ENCODE peak calls at places on chromosomes 7 and 10, in nine cellular contexts. One of them, this sample, is unnamed.

GRCh38 chr10:112678581-112678980 is 231.6 kb downstream of the VTI1A start:
- DNase-seq in smooth muscle cell of the brain vasculature: no peak
- DNase-seq in effector memory CD4-positive, alpha-beta T cell: no peak
- DNase-seq in stimulated activated CD8-positive, alpha-beta memory T cell treated with anti-CD3 and anti-CD28 coated beads, Interleukin-2, amount 100 ng/mL, for 48 hours: no peak
- DNase-seq in HT1080: no peak
- DNase-seq in choroid plexus epithelial cell: no peak
- DNase-seq in NCI-H2081: no peak
- DNase-seq in ELF-1: no peak
- DNase-seq in GM04503: no peak
- DNase-seq in this sample: no peak

GRCh38 chr10:124944982-124945381 is 3.1 kb downstream of the ZRANB1 start:
- DNase-seq in smooth muscle cell of the brain vasculature: no peak
- DNase-seq in effector memory CD4-positive, alpha-beta T cell: no peak
- DNase-seq in stimulated activated CD8-positive, alpha-beta memory T cell treated with anti-CD3 and anti-CD28 coated beads, Interleukin-2, amount 100 ng/mL, for 48 hours: no peak
- DNase-seq in HT1080: no peak
- DNase-seq in choroid plexus epithelial cell: peak
- DNase-seq in NCI-H2081: no peak
- DNase-seq in ELF-1: no peak
- DNase-seq in GM04503: peak
- DNase-seq in this sample: no peak

GRCh38 chr10:112938808-112939482 is 11.1 kb upstream of the TCF7L2 start:
- DNase-seq in smooth muscle cell of the brain vasculature: no peak
- DNase-seq in effector memory CD4-positive, alpha-beta T cell: no peak
- DNase-seq in stimulated activated CD8-positive, alpha-beta memory T cell treated with anti-CD3 and anti-CD28 coated beads, Interleukin-2, amount 100 ng/mL, for 48 hours: no peak
- DNase-seq in HT1080: no peak
- DNase-seq in choroid plexus epithelial cell: no peak
- DNase-seq in NCI-H2081: no peak
- DNase-seq in ELF-1: no peak
- DNase-seq in GM04503: no peak
- DNase-seq in this sample: no peak

GRCh38 chr10:3090914-3091313 is 23.6 kb downstream of the PFKP start:
- DNase-seq in smooth muscle cell of the brain vasculature: no peak
- DNase-seq in effector memory CD4-positive, alpha-beta T cell: no peak
- DNase-seq in stimulated activated CD8-positive, alpha-beta memory T cell treated with anti-CD3 and anti-CD28 coated beads, Interleukin-2, amount 100 ng/mL, for 48 hours: no peak
- DNase-seq in HT1080: peak
- DNase-seq in choroid plexus epithelial cell: peak
- DNase-seq in NCI-H2081: no peak
- DNase-seq in ELF-1: no peak
- DNase-seq in GM04503: no peak
- DNase-seq in this sample: no peak

GRCh38 chr10:21173964-21174669 is 277.0 kb upstream of the NEBL start:
- DNase-seq in smooth muscle cell of the brain vasculature: no peak
- DNase-seq in effector memory CD4-positive, alpha-beta T cell: no peak
- DNase-seq in stimulated activated CD8-positive, alpha-beta memory T cell treated with anti-CD3 and anti-CD28 coated beads, Interleukin-2, amount 100 ng/mL, for 48 hours: peak
- DNase-seq in HT1080: peak
- DNase-seq in choroid plexus epithelial cell: peak
- DNase-seq in NCI-H2081: peak
- DNase-seq in ELF-1: peak
- DNase-seq in GM04503: no peak
- DNase-seq in this sample: no peak

GRCh38 chr7:27996141-27996540 is 184.5 kb downstream of the JAZF1 start:
- DNase-seq in smooth muscle cell of the brain vasculature: no peak
- DNase-seq in effector memory CD4-positive, alpha-beta T cell: no peak
- DNase-seq in stimulated activated CD8-positive, alpha-beta memory T cell treated with anti-CD3 and anti-CD28 coated beads, Interleukin-2, amount 100 ng/mL, for 48 hours: no peak
- DNase-seq in HT1080: no peak
- DNase-seq in choroid plexus epithelial cell: no peak
- DNase-seq in NCI-H2081: no peak
- DNase-seq in ELF-1: no peak
- DNase-seq in GM04503: no peak
- DNase-seq in this sample: no peak

GRCh38 chr7:818031-818699 is 14.1 kb upstream of the SUN1 start:
- DNase-seq in smooth muscle cell of the brain vasculature: no peak
- DNase-seq in effector memory CD4-positive, alpha-beta T cell: no peak
- DNase-seq in stimulated activated CD8-positive, alpha-beta memory T cell treated with anti-CD3 and anti-CD28 coated beads, Interleukin-2, amount 100 ng/mL, for 48 hours: no peak
- DNase-seq in HT1080: peak
- DNase-seq in choroid plexus epithelial cell: peak
- DNase-seq in NCI-H2081: no peak
- DNase-seq in ELF-1: no peak
- DNase-seq in GM04503: no peak
- DNase-seq in this sample: peak

GRCh38 chr7:156816943-156817572 is 75.9 kb downstream of the LMBR1 start:
- DNase-seq in smooth muscle cell of the brain vasculature: no peak
- DNase-seq in effector memory CD4-positive, alpha-beta T cell: no peak
- DNase-seq in stimulated activated CD8-positive, alpha-beta memory T cell treated with anti-CD3 and anti-CD28 coated beads, Interleukin-2, amount 100 ng/mL, for 48 hours: no peak
- DNase-seq in HT1080: peak
- DNase-seq in choroid plexus epithelial cell: peak
- DNase-seq in NCI-H2081: no peak
- DNase-seq in ELF-1: no peak
- DNase-seq in GM04503: no peak
- DNase-seq in this sample: no peak

GRCh38 chr7:127393370-127394058 is 1.0 kb upstream of the ZNF800 start:
- DNase-seq in smooth muscle cell of the brain vasculature: no peak
- DNase-seq in effector memory CD4-positive, alpha-beta T cell: no peak
- DNase-seq in stimulated activated CD8-positive, alpha-beta memory T cell treated with anti-CD3 and anti-CD28 coated beads, Interleukin-2, amount 100 ng/mL, for 48 hours: no peak
- DNase-seq in HT1080: no peak
- DNase-seq in choroid plexus epithelial cell: peak
- DNase-seq in NCI-H2081: peak
- DNase-seq in ELF-1: peak
- DNase-seq in GM04503: no peak
- DNase-seq in this sample: peak

GRCh38 chr10:4704034-4704545 is 121.9 kb upstream of the AKR1E2 start:
- DNase-seq in smooth muscle cell of the brain vasculature: no peak
- DNase-seq in effector memory CD4-positive, alpha-beta T cell: no peak
- DNase-seq in stimulated activated CD8-positive, alpha-beta memory T cell treated with anti-CD3 and anti-CD28 coated beads, Interleukin-2, amount 100 ng/mL, for 48 hours: no peak
- DNase-seq in HT1080: peak
- DNase-seq in choroid plexus epithelial cell: peak
- DNase-seq in NCI-H2081: no peak
- DNase-seq in ELF-1: no peak
- DNase-seq in GM04503: peak
- DNase-seq in this sample: peak

GRCh38 chr7:94350729-94351128 is 44.0 kb upstream of the COL1A2 start:
- DNase-seq in smooth muscle cell of the brain vasculature: no peak
- DNase-seq in effector memory CD4-positive, alpha-beta T cell: no peak
- DNase-seq in stimulated activated CD8-positive, alpha-beta memory T cell treated with anti-CD3 and anti-CD28 coated beads, Interleukin-2, amount 100 ng/mL, for 48 hours: no peak
- DNase-seq in HT1080: no peak
- DNase-seq in choroid plexus epithelial cell: no peak
- DNase-seq in NCI-H2081: no peak
- DNase-seq in ELF-1: no peak
- DNase-seq in GM04503: no peak
- DNase-seq in this sample: no peak

GRCh38 chr10:33238643-33239042 is 95.8 kb downstream of the NRP1 start:
- DNase-seq in smooth muscle cell of the brain vasculature: no peak
- DNase-seq in effector memory CD4-positive, alpha-beta T cell: no peak
- DNase-seq in stimulated activated CD8-positive, alpha-beta memory T cell treated with anti-CD3 and anti-CD28 coated beads, Interleukin-2, amount 100 ng/mL, for 48 hours: no peak
- DNase-seq in HT1080: peak
- DNase-seq in choroid plexus epithelial cell: peak
- DNase-seq in NCI-H2081: no peak
- DNase-seq in ELF-1: no peak
- DNase-seq in GM04503: no peak
- DNase-seq in this sample: no peak

GRCh38 chr10:45424668-45425404 is 50.8 kb downstream of the ALOX5 start:
- DNase-seq in smooth muscle cell of the brain vasculature: no peak
- DNase-seq in effector memory CD4-positive, alpha-beta T cell: no peak
- DNase-seq in stimulated activated CD8-positive, alpha-beta memory T cell treated with anti-CD3 and anti-CD28 coated beads, Interleukin-2, amount 100 ng/mL, for 48 hours: no peak
- DNase-seq in HT1080: no peak
- DNase-seq in choroid plexus epithelial cell: no peak
- DNase-seq in NCI-H2081: no peak
- DNase-seq in ELF-1: no peak
- DNase-seq in GM04503: no peak
- DNase-seq in this sample: no peak

GRCh38 chr10:14379556-14380330 is 49.0 kb upstream of the FRMD4A start:
- DNase-seq in smooth muscle cell of the brain vasculature: no peak
- DNase-seq in effector memory CD4-positive, alpha-beta T cell: no peak
- DNase-seq in stimulated activated CD8-positive, alpha-beta memory T cell treated with anti-CD3 and anti-CD28 coated beads, Interleukin-2, amount 100 ng/mL, for 48 hours: no peak
- DNase-seq in HT1080: no peak
- DNase-seq in choroid plexus epithelial cell: no peak
- DNase-seq in NCI-H2081: no peak
- DNase-seq in ELF-1: no peak
- DNase-seq in GM04503: no peak
- DNase-seq in this sample: no peak

GRCh38 chr7:130868150-130868549 is 134.1 kb upstream of the KLF14 start:
- DNase-seq in smooth muscle cell of the brain vasculature: no peak
- DNase-seq in effector memory CD4-positive, alpha-beta T cell: no peak
- DNase-seq in stimulated activated CD8-positive, alpha-beta memory T cell treated with anti-CD3 and anti-CD28 coated beads, Interleukin-2, amount 100 ng/mL, for 48 hours: no peak
- DNase-seq in HT1080: no peak
- DNase-seq in choroid plexus epithelial cell: no peak
- DNase-seq in NCI-H2081: no peak
- DNase-seq in ELF-1: no peak
- DNase-seq in GM04503: no peak
- DNase-seq in this sample: no peak

GRCh38 chr7:157004050-157004838 is 6.2 kb downstream of the MNX1 start:
- DNase-seq in smooth muscle cell of the brain vasculature: no peak
- DNase-seq in effector memory CD4-positive, alpha-beta T cell: no peak
- DNase-seq in stimulated activated CD8-positive, alpha-beta memory T cell treated with anti-CD3 and anti-CD28 coated beads, Interleukin-2, amount 100 ng/mL, for 48 hours: no peak
- DNase-seq in HT1080: no peak
- DNase-seq in choroid plexus epithelial cell: peak
- DNase-seq in NCI-H2081: no peak
- DNase-seq in ELF-1: peak
- DNase-seq in GM04503: no peak
- DNase-seq in this sample: no peak

GRCh38 chr7:102138676-102139075 is 148.0 kb upstream of the SH2B2 start:
- DNase-seq in smooth muscle cell of the brain vasculature: no peak
- DNase-seq in effector memory CD4-positive, alpha-beta T cell: no peak
- DNase-seq in stimulated activated CD8-positive, alpha-beta memory T cell treated with anti-CD3 and anti-CD28 coated beads, Interleukin-2, amount 100 ng/mL, for 48 hours: no peak
- DNase-seq in HT1080: no peak
- DNase-seq in choroid plexus epithelial cell: no peak
- DNase-seq in NCI-H2081: no peak
- DNase-seq in ELF-1: no peak
- DNase-seq in GM04503: no peak
- DNase-seq in this sample: no peak

GRCh38 chr10:8129438-8129837 is 75.0 kb downstream of the GATA3 start:
- DNase-seq in smooth muscle cell of the brain vasculature: no peak
- DNase-seq in effector memory CD4-positive, alpha-beta T cell: no peak
- DNase-seq in stimulated activated CD8-positive, alpha-beta memory T cell treated with anti-CD3 and anti-CD28 coated beads, Interleukin-2, amount 100 ng/mL, for 48 hours: no peak
- DNase-seq in HT1080: no peak
- DNase-seq in choroid plexus epithelial cell: no peak
- DNase-seq in NCI-H2081: no peak
- DNase-seq in ELF-1: no peak
- DNase-seq in GM04503: no peak
- DNase-seq in this sample: no peak

GRCh38 chr7:27516415-27516814 is 146.3 kb downstream of the HIBADH start:
- DNase-seq in smooth muscle cell of the brain vasculature: no peak
- DNase-seq in effector memory CD4-positive, alpha-beta T cell: no peak
- DNase-seq in stimulated activated CD8-positive, alpha-beta memory T cell treated with anti-CD3 and anti-CD28 coated beads, Interleukin-2, amount 100 ng/mL, for 48 hours: no peak
- DNase-seq in HT1080: no peak
- DNase-seq in choroid plexus epithelial cell: no peak
- DNase-seq in NCI-H2081: no peak
- DNase-seq in ELF-1: peak
- DNase-seq in GM04503: no peak
- DNase-seq in this sample: no peak

GRCh38 chr10:30763933-30764332 is 134.4 kb upstream of the LYZL2 start:
- DNase-seq in smooth muscle cell of the brain vasculature: no peak
- DNase-seq in effector memory CD4-positive, alpha-beta T cell: no peak
- DNase-seq in stimulated activated CD8-positive, alpha-beta memory T cell treated with anti-CD3 and anti-CD28 coated beads, Interleukin-2, amount 100 ng/mL, for 48 hours: no peak
- DNase-seq in HT1080: no peak
- DNase-seq in choroid plexus epithelial cell: no peak
- DNase-seq in NCI-H2081: no peak
- DNase-seq in ELF-1: no peak
- DNase-seq in GM04503: no peak
- DNase-seq in this sample: no peak

GRCh38 chr7:19117081-19117869 is at the start of gene TWIST1:
- DNase-seq in smooth muscle cell of the brain vasculature: peak
- DNase-seq in effector memory CD4-positive, alpha-beta T cell: no peak
- DNase-seq in stimulated activated CD8-positive, alpha-beta memory T cell treated with anti-CD3 and anti-CD28 coated beads, Interleukin-2, amount 100 ng/mL, for 48 hours: no peak
- DNase-seq in HT1080: peak
- DNase-seq in choroid plexus epithelial cell: peak
- DNase-seq in NCI-H2081: peak
- DNase-seq in ELF-1: peak
- DNase-seq in GM04503: peak
- DNase-seq in this sample: peak

GRCh38 chr10:121696854-121697253 is 98.6 kb upstream of the FGFR2 start:
- DNase-seq in smooth muscle cell of the brain vasculature: no peak
- DNase-seq in effector memory CD4-positive, alpha-beta T cell: no peak
- DNase-seq in stimulated activated CD8-positive, alpha-beta memory T cell treated with anti-CD3 and anti-CD28 coated beads, Interleukin-2, amount 100 ng/mL, for 48 hours: no peak
- DNase-seq in HT1080: peak
- DNase-seq in choroid plexus epithelial cell: no peak
- DNase-seq in NCI-H2081: peak
- DNase-seq in ELF-1: peak
- DNase-seq in GM04503: no peak
- DNase-seq in this sample: no peak

GRCh38 chr7:38773430-38773829 is 135.6 kb downstream of the VPS41 start:
- DNase-seq in smooth muscle cell of the brain vasculature: no peak
- DNase-seq in effector memory CD4-positive, alpha-beta T cell: no peak
- DNase-seq in stimulated activated CD8-positive, alpha-beta memory T cell treated with anti-CD3 and anti-CD28 coated beads, Interleukin-2, amount 100 ng/mL, for 48 hours: no peak
- DNase-seq in HT1080: no peak
- DNase-seq in choroid plexus epithelial cell: no peak
- DNase-seq in NCI-H2081: no peak
- DNase-seq in ELF-1: no peak
- DNase-seq in GM04503: no peak
- DNase-seq in this sample: no peak

GRCh38 chr10:132688580-132689420 is 97.1 kb downstream of the NKX6-2 start:
- DNase-seq in smooth muscle cell of the brain vasculature: no peak
- DNase-seq in effector memory CD4-positive, alpha-beta T cell: no peak
- DNase-seq in stimulated activated CD8-positive, alpha-beta memory T cell treated with anti-CD3 and anti-CD28 coated beads, Interleukin-2, amount 100 ng/mL, for 48 hours: no peak
- DNase-seq in HT1080: no peak
- DNase-seq in choroid plexus epithelial cell: no peak
- DNase-seq in NCI-H2081: no peak
- DNase-seq in ELF-1: no peak
- DNase-seq in GM04503: no peak
- DNase-seq in this sample: no peak

GRCh38 chr7:1318661-1319060 is 86.0 kb downstream of the UNCX start:
- DNase-seq in smooth muscle cell of the brain vasculature: no peak
- DNase-seq in effector memory CD4-positive, alpha-beta T cell: no peak
- DNase-seq in stimulated activated CD8-positive, alpha-beta memory T cell treated with anti-CD3 and anti-CD28 coated beads, Interleukin-2, amount 100 ng/mL, for 48 hours: no peak
- DNase-seq in HT1080: no peak
- DNase-seq in choroid plexus epithelial cell: no peak
- DNase-seq in NCI-H2081: no peak
- DNase-seq in ELF-1: no peak
- DNase-seq in GM04503: no peak
- DNase-seq in this sample: no peak

GRCh38 chr7:141558544-141559183 is 7.5 kb downstream of the AGK start:
- DNase-seq in smooth muscle cell of the brain vasculature: no peak
- DNase-seq in effector memory CD4-positive, alpha-beta T cell: no peak
- DNase-seq in stimulated activated CD8-positive, alpha-beta memory T cell treated with anti-CD3 and anti-CD28 coated beads, Interleukin-2, amount 100 ng/mL, for 48 hours: no peak
- DNase-seq in HT1080: no peak
- DNase-seq in choroid plexus epithelial cell: peak
- DNase-seq in NCI-H2081: peak
- DNase-seq in ELF-1: no peak
- DNase-seq in GM04503: no peak
- DNase-seq in this sample: peak

GRCh38 chr10:77179015-77179695 is 458.5 kb downstream of the KCNMA1 start:
- DNase-seq in smooth muscle cell of the brain vasculature: peak
- DNase-seq in effector memory CD4-positive, alpha-beta T cell: no peak
- DNase-seq in stimulated activated CD8-positive, alpha-beta memory T cell treated with anti-CD3 and anti-CD28 coated beads, Interleukin-2, amount 100 ng/mL, for 48 hours: no peak
- DNase-seq in HT1080: peak
- DNase-seq in choroid plexus epithelial cell: peak
- DNase-seq in NCI-H2081: no peak
- DNase-seq in ELF-1: no peak
- DNase-seq in GM04503: peak
- DNase-seq in this sample: no peak

GRCh38 chr10:122273966-122274545 is 3.0 kb downstream of the BTBD16 start:
- DNase-seq in smooth muscle cell of the brain vasculature: no peak
- DNase-seq in effector memory CD4-positive, alpha-beta T cell: no peak
- DNase-seq in stimulated activated CD8-positive, alpha-beta memory T cell treated with anti-CD3 and anti-CD28 coated beads, Interleukin-2, amount 100 ng/mL, for 48 hours: no peak
- DNase-seq in HT1080: no peak
- DNase-seq in choroid plexus epithelial cell: no peak
- DNase-seq in NCI-H2081: no peak
- DNase-seq in ELF-1: no peak
- DNase-seq in GM04503: no peak
- DNase-seq in this sample: no peak

GRCh38 chr7:4226166-4226857 is 455.8 kb upstream of the FOXK1 start:
- DNase-seq in smooth muscle cell of the brain vasculature: no peak
- DNase-seq in effector memory CD4-positive, alpha-beta T cell: no peak
- DNase-seq in stimulated activated CD8-positive, alpha-beta memory T cell treated with anti-CD3 and anti-CD28 coated beads, Interleukin-2, amount 100 ng/mL, for 48 hours: no peak
- DNase-seq in HT1080: no peak
- DNase-seq in choroid plexus epithelial cell: no peak
- DNase-seq in NCI-H2081: peak
- DNase-seq in ELF-1: peak
- DNase-seq in GM04503: no peak
- DNase-seq in this sample: no peak

GRCh38 chr10:79063661-79064490 is 4.9 kb upstream of the ZMIZ1 start:
- DNase-seq in smooth muscle cell of the brain vasculature: no peak
- DNase-seq in effector memory CD4-positive, alpha-beta T cell: no peak
- DNase-seq in stimulated activated CD8-positive, alpha-beta memory T cell treated with anti-CD3 and anti-CD28 coated beads, Interleukin-2, amount 100 ng/mL, for 48 hours: no peak
- DNase-seq in HT1080: no peak
- DNase-seq in choroid plexus epithelial cell: no peak
- DNase-seq in NCI-H2081: no peak
- DNase-seq in ELF-1: no peak
- DNase-seq in GM04503: no peak
- DNase-seq in this sample: no peak

GRCh38 chr7:44057849-44058758 is 7.3 kb downstream of the PGAM2 start:
- DNase-seq in smooth muscle cell of the brain vasculature: no peak
- DNase-seq in effector memory CD4-positive, alpha-beta T cell: no peak
- DNase-seq in stimulated activated CD8-positive, alpha-beta memory T cell treated with anti-CD3 and anti-CD28 coated beads, Interleukin-2, amount 100 ng/mL, for 48 hours: no peak
- DNase-seq in HT1080: no peak
- DNase-seq in choroid plexus epithelial cell: no peak
- DNase-seq in NCI-H2081: no peak
- DNase-seq in ELF-1: no peak
- DNase-seq in GM04503: no peak
- DNase-seq in this sample: no peak

This sample was measured in brain pericyte.